ENCODE peak calls at places on chromosomes 4 and X, in five cellular contexts. N, F, A, R and G are unnamed samples.

GRCh38 chr4:140637836-140638235 is 69.1 kb upstream of the UCP1 start:
- DNase-seq in N (peak), F (no peak), A (no peak), R (no peak), G (no peak)

GRCh38 chrX:71618303-71618721 is at the start of gene CXCR3:
- DNase-seq in N (no peak), F (peak), A (no peak), R (peak), G (no peak)

GRCh38 chrX:49238735-49239134 is 3.5 kb downstream of the CCDC22 start:
- DNase-seq in N (no peak), F (no peak), A (no peak), R (no peak), G (no peak)

GRCh38 chr4:38151870-38152269 is 191.7 kb downstream of the PTTG2 start:
- DNase-seq in N (no peak), F (no peak), A (no peak), R (no peak), G (no peak)

GRCh38 chr4:656651-657337 is 17.3 kb downstream of the ATP5ME start:
- DNase-seq in N (no peak), F (no peak), A (no peak), R (no peak), G (no peak)

GRCh38 chr4:1318046-1318375 is 28.3 kb downstream of the MAEA start:
- DNase-seq in N (no peak), F (no peak), A (no peak), R (no peak), G (no peak)

GRCh38 chr4:189367832-189368231 is 572.8 kb upstream of the FRG1 start:
- DNase-seq in N (no peak), F (no peak), A (no peak), R (no peak), G (no peak)

GRCh38 chr4:19455196-19455595 is 796.5 kb upstream of the SLIT2 start:
- DNase-seq in N (no peak), F (no peak), A (no peak), R (no peak), G (no peak)

GRCh38 chr4:113634081-113634969 is 127.2 kb downstream of the CAMK2D start:
- DNase-seq in N (no peak), F (no peak), A (no peak), R (no peak), G (no peak)

GRCh38 chrX:136328933-136329332 is 28.2 kb downstream of the ADGRG4 start:
- DNase-seq in N (no peak), F (no peak), A (no peak), R (no peak), G (no peak)

GRCh38 chr4:110197421-110198398 is 705 bp downstream of the ELOVL6 start:
- DNase-seq in N (no peak), F (peak), A (peak), R (peak), G (no peak)

GRCh38 chr4:120443111-120443510 is 376.5 kb upstream of the MAD2L1 start:
- DNase-seq in N (no peak), F (no peak), A (no peak), R (no peak), G (peak)

GRCh38 chr4:113809313-113809712 is 47.8 kb upstream of the CAMK2D start:
- DNase-seq in N (no peak), F (peak), A (no peak), R (no peak), G (no peak)

GRCh38 chr4:2923678-2924173 is 39.5 kb downstream of the NOP14 start:
- DNase-seq in N (no peak), F (no peak), A (no peak), R (no peak), G (no peak)

GRCh38 chr4:5399790-5400421 is 308.5 kb downstream of the EVC2 start:
- DNase-seq in N (no peak), F (no peak), A (no peak), R (no peak), G (peak)

GRCh38 chrX:105260291-105261043 is 40.0 kb upstream of the TEX13A start:
- DNase-seq in N (no peak), F (no peak), A (no peak), R (no peak), G (no peak)